ENCODE peak calls at places on chromosome 14, in six cellular contexts. S, G, U, Z, B and P are unnamed samples.

GRCh38 chr14:74967618-74968017 is 12.2 kb upstream of the PGF start:
- DNase-seq in S (no peak), G (no peak), U (no peak), Z (no peak), B (no peak), P (no peak)

GRCh38 chr14:33755358-33755757 is 195.5 kb downstream of the EGLN3 start:
- DNase-seq in S (no peak), G (no peak), U (no peak), Z (no peak), B (no peak), P (no peak)

GRCh38 chr14:104723651-104724406 is at the start of gene ADSS1:
- DNase-seq in S (peak), G (no peak), U (peak), Z (no peak), B (peak), P (no peak)

GRCh38 chr14:59301354-59301753 is 112.9 kb downstream of the DAAM1 start:
- DNase-seq in S (peak), G (no peak), U (no peak), Z (no peak), B (peak), P (no peak)

GRCh38 chr14:101360045-101360931 is 201.0 kb upstream of the DIO3 start:
- DNase-seq in S (peak), G (no peak), U (no peak), Z (no peak), B (peak), P (no peak)

GRCh38 chr14:64758025-64758521 is 53.8 kb downstream of the PLEKHG3 start:
- DNase-seq in S (peak), G (no peak), U (no peak), Z (no peak), B (peak), P (no peak)

GRCh38 chr14:64841121-64841611 is 38.5 kb downstream of the SPTB start:
- DNase-seq in S (no peak), G (no peak), U (no peak), Z (peak), B (no peak), P (peak)

GRCh38 chr14:69682607-69683263 is 71.3 kb downstream of the SUSD6 start:
- DNase-seq in S (no peak), G (no peak), U (no peak), Z (no peak), B (no peak), P (no peak)

GRCh38 chr14:104977681-104978647 is at the start of gene AHNAK2:
- DNase-seq in S (peak), G (no peak), U (peak), Z (no peak), B (peak), P (no peak)

GRCh38 chr14:64643709-64644108 is 60.5 kb upstream of the PLEKHG3 start:
- DNase-seq in S (no peak), G (no peak), U (no peak), Z (no peak), B (no peak), P (no peak)

GRCh38 chr14:78593949-78594348 is 423.8 kb downstream of the NRXN3 start:
- DNase-seq in S (no peak), G (no peak), U (no peak), Z (no peak), B (no peak), P (no peak)

GRCh38 chr14:43687866-43688265 is 819.2 kb downstream of the FSCB start:
- DNase-seq in S (no peak), G (peak), U (no peak), Z (no peak), B (no peak), P (no peak)

GRCh38 chr14:60232185-60232584 is 16.8 kb upstream of the PPM1A start:
- DNase-seq in S (no peak), G (no peak), U (no peak), Z (no peak), B (no peak), P (no peak)

GRCh38 chr14:47606601-47607000 is 68.8 kb downstream of the MDGA2 start:
- DNase-seq in S (no peak), G (no peak), U (no peak), Z (no peak), B (no peak), P (no peak)

GRCh38 chr14:34750670-34751069 is 36.3 kb upstream of the CFL2 start:
- DNase-seq in S (no peak), G (peak), U (no peak), Z (peak), B (no peak), P (no peak)

GRCh38 chr14:54348001-54348611 is 48.7 kb upstream of the CDKN3 start:
- DNase-seq in S (no peak), G (no peak), U (no peak), Z (no peak), B (peak), P (no peak)

GRCh38 chr14:104926619-104927431 is 2.1 kb downstream of the PLD4 start:
- DNase-seq in S (peak), G (no peak), U (no peak), Z (no peak), B (peak), P (no peak)

GRCh38 chr14:24032727-24033418 is 18.9 kb upstream of the CARMIL3 start:
- DNase-seq in S (no peak), G (peak), U (peak), Z (peak), B (no peak), P (no peak)

GRCh38 chr14:74569387-74569786 is 42.6 kb downstream of the LTBP2 start:
- DNase-seq in S (peak), G (no peak), U (no peak), Z (no peak), B (no peak), P (no peak)

GRCh38 chr14:70709726-70710382 is 68.1 kb downstream of the TTC9 start:
- DNase-seq in S (no peak), G (no peak), U (peak), Z (no peak), B (no peak), P (no peak)

GRCh38 chr14:54804720-54805060 is 97.9 kb downstream of the GCH1 start:
- DNase-seq in S (no peak), G (no peak), U (no peak), Z (no peak), B (no peak), P (no peak)

GRCh38 chr14:55354500-55354899 is 57.1 kb downstream of the ATG14 start:
- DNase-seq in S (no peak), G (no peak), U (no peak), Z (no peak), B (peak), P (no peak)

GRCh38 chr14:69531135-69531534 is 43.5 kb downstream of the CCDC177 start:
- DNase-seq in S (no peak), G (no peak), U (no peak), Z (no peak), B (no peak), P (no peak)

GRCh38 chr14:68632591-68632895 is 160.3 kb downstream of the ZFP36L1 start:
- DNase-seq in S (no peak), G (no peak), U (no peak), Z (no peak), B (no peak), P (no peak)

GRCh38 chr14:22597771-22598098 is 365 bp upstream of the ABHD4 start:
- DNase-seq in S (no peak), G (no peak), U (no peak), Z (no peak), B (no peak), P (no peak)

GRCh38 chr14:22598099-22598895 is at the start of gene ABHD4:
- DNase-seq in S (peak), G (no peak), U (peak), Z (no peak), B (peak), P (no peak)

GRCh38 chr14:22600027-22600426 is 1.9 kb downstream of the ABHD4 start:
- DNase-seq in S (no peak), G (no peak), U (no peak), Z (no peak), B (no peak), P (no peak)

GRCh38 chr14:22599349-22599748 is 1.2 kb downstream of the ABHD4 start:
- DNase-seq in S (no peak), G (no peak), U (no peak), Z (no peak), B (no peak), P (no peak)

DNA sequence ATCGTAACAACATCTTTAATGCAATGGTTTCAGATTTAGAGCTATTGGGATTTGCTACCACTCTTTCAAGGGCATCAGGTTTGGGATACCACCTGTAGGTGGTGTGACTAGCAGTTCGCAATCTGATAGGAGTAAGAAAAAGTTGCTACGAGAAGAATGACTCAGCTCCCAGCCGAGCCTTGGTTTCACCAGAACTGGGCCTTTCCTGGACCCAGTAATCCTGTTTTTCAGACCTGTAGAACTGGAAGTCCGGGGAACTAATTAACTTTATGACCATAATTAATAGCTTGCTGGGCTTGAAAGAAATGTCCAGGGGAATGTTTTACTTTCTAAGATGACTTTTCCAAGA is 770 bp downstream of the ABHD4 start:
- DNase-seq in S (no peak), G (no peak), U (peak), Z (no peak), B (peak), P (no peak)
- TF ChIP-seq CTCF in S (no peak), G (peak), U (no peak), Z (peak), B (no peak), P (no peak)

DNA sequence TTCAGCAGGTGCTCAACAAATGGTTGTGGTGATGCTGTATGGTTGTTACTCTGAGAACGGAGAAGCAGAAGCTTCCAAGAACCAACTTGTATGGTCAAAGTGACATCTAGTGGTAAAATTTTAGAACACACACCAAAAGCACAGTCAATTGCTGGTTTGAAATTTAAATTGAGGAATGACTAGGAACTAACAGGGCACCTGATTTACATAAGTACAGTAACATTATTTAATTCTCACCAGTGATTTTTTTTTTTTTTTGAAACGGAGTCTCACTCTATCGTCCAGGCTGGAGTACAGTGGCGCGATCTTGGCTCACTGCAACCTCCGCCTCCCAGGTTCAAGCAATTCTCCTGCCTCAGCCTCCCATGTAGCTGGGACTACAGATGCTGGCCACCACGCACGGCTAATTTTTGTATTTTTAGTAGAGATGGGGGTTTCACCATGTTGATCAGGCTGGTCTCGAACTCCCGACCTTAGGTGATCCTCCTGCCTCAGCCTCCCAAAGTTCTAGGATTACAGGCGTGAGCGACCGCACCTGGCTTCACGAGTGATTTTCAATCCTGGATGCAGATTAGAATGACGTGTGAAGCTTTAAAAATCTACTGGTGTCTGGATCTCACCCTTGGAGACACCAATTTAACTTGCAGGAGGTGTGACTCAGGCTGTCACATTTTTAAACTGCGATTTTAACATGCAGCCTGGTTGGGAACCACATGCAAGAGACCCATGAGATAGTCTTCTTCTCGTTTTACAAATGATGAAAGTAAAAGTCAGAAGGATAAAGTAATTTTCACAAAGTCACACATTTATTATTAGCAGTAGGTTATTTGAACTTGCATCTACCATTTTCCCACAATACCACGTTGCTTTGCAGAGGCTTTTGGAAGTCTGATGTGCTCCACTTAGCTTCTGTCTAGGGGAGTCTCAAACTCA is 14.1 kb upstream of the NUMB start:
- DNase-seq in S (no peak), G (no peak), U (no peak), Z (no peak), B (no peak), P (peak)
- TF ChIP-seq CTCF in S (peak), G (peak), U (peak), Z (peak), B (peak), P (peak)

GRCh38 chr14:26917086-26917485 is 319.3 kb upstream of the NOVA1 start:
- DNase-seq in S (no peak), G (no peak), U (no peak), Z (no peak), B (no peak), P (peak)
- TF ChIP-seq CTCF in S (no peak), G (no peak), U (no peak), Z (peak), B (no peak), P (peak)

GRCh38 chr14:103209054-103209453 is 85.8 kb downstream of the TNFAIP2 start:
- DNase-seq in S (no peak), G (no peak), U (no peak), Z (no peak), B (no peak), P (no peak)
- TF ChIP-seq CTCF in S (no peak), G (peak), U (no peak), Z (no peak), B (no peak), P (no peak)